ENCODE peak calls at places on chromosomes 2 and 18, in five cellular contexts. One of them, this sample, is unnamed.

GRCh38 chr2:233023007-233023760 is 9.3 kb upstream of the NEU2 start:
- DNase-seq in HCT116: no peak
- DNase-seq in A549: no peak
- DNase-seq in body of pancreas: no peak
- DNase-seq in endothelial cell of umbilical vein: no peak
- DNase-seq in this sample: no peak

GRCh38 chr2:36493221-36493620 is 104.7 kb downstream of the FEZ2 start:
- DNase-seq in A549: no peak
- DNase-seq in endothelial cell of umbilical vein: no peak
- DNase-seq in HCT116: no peak
- DNase-seq in body of pancreas: no peak
- DNase-seq in this sample: no peak

GRCh38 chr2:18496516-18496915 is 63.9 kb downstream of the RDH14 start:
- DNase-seq in HCT116: no peak
- DNase-seq in endothelial cell of umbilical vein: no peak
- DNase-seq in A549: no peak
- DNase-seq in body of pancreas: no peak
- DNase-seq in this sample: no peak

GRCh38 chr2:112483047-112483473 is 1.1 kb downstream of the TTL start:
- DNase-seq in HCT116: no peak
- DNase-seq in endothelial cell of umbilical vein: peak
- DNase-seq in body of pancreas: no peak
- DNase-seq in A549: peak
- DNase-seq in this sample: peak

GRCh38 chr2:50901510-50901909 is 130.4 kb downstream of the NRXN1 start:
- DNase-seq in HCT116: no peak
- DNase-seq in endothelial cell of umbilical vein: no peak
- DNase-seq in A549: no peak
- DNase-seq in body of pancreas: no peak
- DNase-seq in this sample: no peak

GRCh38 chr18:55844373-55844772 is 256.4 kb upstream of the TCF4 start:
- DNase-seq in body of pancreas: no peak
- DNase-seq in endothelial cell of umbilical vein: no peak
- DNase-seq in HCT116: no peak
- DNase-seq in A549: no peak
- DNase-seq in this sample: no peak

GRCh38 chr18:9535430-9535972 is 60.2 kb downstream of the RALBP1 start:
- DNase-seq in body of pancreas: no peak
- DNase-seq in A549: no peak
- DNase-seq in HCT116: no peak
- DNase-seq in endothelial cell of umbilical vein: no peak
- DNase-seq in this sample: no peak

GRCh38 chr2:181371782-181372292 is 85.3 kb upstream of the ITGA4 start:
- DNase-seq in HCT116: no peak
- DNase-seq in A549: no peak
- DNase-seq in body of pancreas: no peak
- DNase-seq in endothelial cell of umbilical vein: peak
- DNase-seq in this sample: no peak

GRCh38 chr2:150207979-150208378 is 279.5 kb downstream of the RND3 start:
- DNase-seq in body of pancreas: no peak
- DNase-seq in HCT116: no peak
- DNase-seq in endothelial cell of umbilical vein: peak
- DNase-seq in A549: no peak
- DNase-seq in this sample: no peak

GRCh38 chr2:74379851-74380789 is at the start of gene DCTN1:
- DNase-seq in body of pancreas: peak
- DNase-seq in endothelial cell of umbilical vein: peak
- DNase-seq in A549: peak
- DNase-seq in HCT116: no peak
- DNase-seq in this sample: peak

GRCh38 chr18:25236736-25237135 is 115.2 kb downstream of the ZNF521 start:
- DNase-seq in HCT116: no peak
- DNase-seq in body of pancreas: no peak
- DNase-seq in A549: no peak
- DNase-seq in endothelial cell of umbilical vein: no peak
- DNase-seq in this sample: no peak

GRCh38 chr2:134181219-134181618 is 72.7 kb upstream of the MGAT5 start:
- DNase-seq in body of pancreas: no peak
- DNase-seq in A549: no peak
- DNase-seq in endothelial cell of umbilical vein: no peak
- DNase-seq in HCT116: no peak
- DNase-seq in this sample: no peak

GRCh38 chr2:60641866-60642788 is 88.7 kb upstream of the BCL11A start:
- DNase-seq in HCT116: peak
- DNase-seq in endothelial cell of umbilical vein: peak
- DNase-seq in A549: peak
- DNase-seq in body of pancreas: peak
- DNase-seq in this sample: peak

GRCh38 chr18:49052891-49053644 is 102.3 kb upstream of the SMAD7 start:
- DNase-seq in endothelial cell of umbilical vein: no peak
- DNase-seq in body of pancreas: no peak
- DNase-seq in A549: no peak
- DNase-seq in HCT116: no peak
- DNase-seq in this sample: no peak

GRCh38 chr2:155546715-155547555 is 785.6 kb downstream of the NR4A2 start:
- DNase-seq in body of pancreas: no peak
- DNase-seq in A549: no peak
- DNase-seq in endothelial cell of umbilical vein: no peak
- DNase-seq in HCT116: no peak
- DNase-seq in this sample: no peak

GRCh38 chr2:20141056-20141762 is 83.7 kb downstream of the SDC1 start:
- DNase-seq in HCT116: peak
- DNase-seq in endothelial cell of umbilical vein: peak
- DNase-seq in body of pancreas: no peak
- DNase-seq in A549: peak
- DNase-seq in this sample: peak

GRCh38 chr2:201401815-201402214 is 44.7 kb upstream of the FLACC1 start:
- DNase-seq in endothelial cell of umbilical vein: no peak
- DNase-seq in HCT116: no peak
- DNase-seq in body of pancreas: no peak
- DNase-seq in A549: no peak
- DNase-seq in this sample: no peak

GRCh38 chr2:216696751-216697560 is 1.6 kb upstream of the IGFBP5 start:
- DNase-seq in endothelial cell of umbilical vein: peak
- DNase-seq in A549: peak
- DNase-seq in body of pancreas: no peak
- DNase-seq in HCT116: peak
- DNase-seq in this sample: peak

GRCh38 chr18:8142131-8142711 is 467.0 kb upstream of the RAB12 start:
- DNase-seq in HCT116: no peak
- DNase-seq in body of pancreas: no peak
- DNase-seq in A549: no peak
- DNase-seq in endothelial cell of umbilical vein: peak
- DNase-seq in this sample: no peak

GRCh38 chr2:146004470-146004869 is 1484.6 kb upstream of the ZEB2 start:
- DNase-seq in endothelial cell of umbilical vein: peak
- DNase-seq in body of pancreas: no peak
- DNase-seq in HCT116: no peak
- DNase-seq in A549: no peak
- DNase-seq in this sample: no peak

GRCh38 chr2:12010779-12011178 is 264.3 kb downstream of the LPIN1 start:
- DNase-seq in A549: no peak
- DNase-seq in body of pancreas: no peak
- DNase-seq in endothelial cell of umbilical vein: no peak
- DNase-seq in HCT116: no peak
- DNase-seq in this sample: no peak

GRCh38 chr2:64348386-64349142 is 105.4 kb upstream of the LGALSL start:
- DNase-seq in body of pancreas: no peak
- DNase-seq in endothelial cell of umbilical vein: no peak
- DNase-seq in A549: no peak
- DNase-seq in HCT116: no peak
- DNase-seq in this sample: no peak

GRCh38 chr2:185970148-185970852 is 231.7 kb downstream of the FSIP2 start:
- DNase-seq in body of pancreas: no peak
- DNase-seq in A549: no peak
- DNase-seq in endothelial cell of umbilical vein: peak
- DNase-seq in HCT116: no peak
- DNase-seq in this sample: no peak

GRCh38 chr2:201807452-201807980 is 1.2 kb downstream of the CDK15 start:
- DNase-seq in HCT116: no peak
- DNase-seq in A549: no peak
- DNase-seq in body of pancreas: no peak
- DNase-seq in endothelial cell of umbilical vein: no peak
- DNase-seq in this sample: no peak

GRCh38 chr2:10235099-10235908 is 67.4 kb upstream of the HPCAL1 start:
- DNase-seq in A549: no peak
- DNase-seq in HCT116: no peak
- DNase-seq in endothelial cell of umbilical vein: no peak
- DNase-seq in body of pancreas: no peak
- DNase-seq in this sample: no peak

GRCh38 chr2:64837116-64837704 is 152.0 kb upstream of the SLC1A4 start:
- DNase-seq in body of pancreas: no peak
- DNase-seq in endothelial cell of umbilical vein: no peak
- DNase-seq in HCT116: peak
- DNase-seq in A549: peak
- DNase-seq in this sample: no peak

GRCh38 chr2:62787381-62787780 is 81.9 kb downstream of the EHBP1 start:
- DNase-seq in A549: no peak
- DNase-seq in HCT116: no peak
- DNase-seq in endothelial cell of umbilical vein: peak
- DNase-seq in body of pancreas: no peak
- DNase-seq in this sample: no peak

GRCh38 chr18:75727479-75727878 is 300.0 kb upstream of the SMIM21 start:
- DNase-seq in A549: peak
- DNase-seq in HCT116: peak
- DNase-seq in body of pancreas: peak
- DNase-seq in endothelial cell of umbilical vein: no peak
- DNase-seq in this sample: peak

GRCh38 chr2:66885775-66886402 is 451.0 kb downstream of the MEIS1 start:
- DNase-seq in body of pancreas: no peak
- DNase-seq in endothelial cell of umbilical vein: no peak
- DNase-seq in HCT116: no peak
- DNase-seq in A549: no peak
- DNase-seq in this sample: no peak

GRCh38 chr2:30136729-30137444 is 9.9 kb upstream of the YPEL5 start:
- DNase-seq in body of pancreas: no peak
- DNase-seq in HCT116: no peak
- DNase-seq in endothelial cell of umbilical vein: peak
- DNase-seq in A549: no peak
- DNase-seq in this sample: no peak

GRCh38 chr2:185894223-185894622 is 155.6 kb downstream of the FSIP2 start:
- DNase-seq in endothelial cell of umbilical vein: no peak
- DNase-seq in body of pancreas: no peak
- DNase-seq in A549: no peak
- DNase-seq in HCT116: no peak
- DNase-seq in this sample: no peak

GRCh38 chr18:48957136-48957535 is 6.4 kb upstream of the SMAD7 start:
- DNase-seq in HCT116: no peak
- DNase-seq in A549: no peak
- DNase-seq in body of pancreas: no peak
- DNase-seq in endothelial cell of umbilical vein: no peak
- DNase-seq in this sample: no peak

GRCh38 chr2:235521844-235522243 is 28.0 kb downstream of the AGAP1 start:
- DNase-seq in HCT116: no peak
- DNase-seq in A549: no peak
- DNase-seq in body of pancreas: no peak
- DNase-seq in endothelial cell of umbilical vein: no peak
- DNase-seq in this sample: no peak

GRCh38 chr2:70715161-70715985 is 52.6 kb downstream of the ADD2 start:
- DNase-seq in body of pancreas: no peak
- DNase-seq in endothelial cell of umbilical vein: no peak
- DNase-seq in A549: no peak
- DNase-seq in HCT116: no peak
- DNase-seq in this sample: no peak

GRCh38 chr18:47930844-47931706 is 616 bp upstream of the SMAD2 start:
- DNase-seq in A549: peak
- DNase-seq in HCT116: peak
- DNase-seq in endothelial cell of umbilical vein: peak
- DNase-seq in body of pancreas: peak
- DNase-seq in this sample: peak
- TF ChIP-seq POLR2A in A549: peak
- TF ChIP-seq POLR2A in HCT116: no peak
- TF ChIP-seq POLR2A in endothelial cell of umbilical vein: no peak
- TF ChIP-seq POLR2A in body of pancreas: peak
- TF ChIP-seq POLR2A in this sample: peak

DNA sequence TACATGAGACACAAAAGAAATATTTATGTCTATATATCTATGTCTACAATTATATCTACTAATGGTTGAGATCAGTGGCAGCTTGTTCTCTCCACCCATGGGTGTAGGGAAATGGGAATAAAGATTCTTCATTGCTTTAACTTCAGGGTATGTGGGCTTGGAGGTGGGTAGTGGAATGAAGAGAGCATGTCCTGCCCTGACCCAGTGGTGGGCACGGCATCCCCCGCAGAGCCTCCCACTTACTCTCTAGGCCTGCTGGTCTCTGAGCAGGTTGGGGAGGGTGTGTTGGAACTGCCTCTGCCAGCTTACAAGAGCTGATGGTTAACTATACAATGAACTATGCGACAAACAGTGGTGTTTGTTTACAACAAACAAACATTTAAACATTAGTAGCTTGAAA is 152.5 kb upstream of the SKOR2 start:
- DNase-seq in A549: no peak
- DNase-seq in endothelial cell of umbilical vein: no peak
- DNase-seq in HCT116: no peak
- DNase-seq in body of pancreas: no peak
- DNase-seq in this sample: no peak
- H3K4me3 ChIP-seq in A549: no peak
- H3K4me3 ChIP-seq in endothelial cell of umbilical vein: no peak
- H3K4me3 ChIP-seq in HCT116: no peak
- H3K4me3 ChIP-seq in body of pancreas: no peak
- H3K4me3 ChIP-seq in this sample: no peak

GRCh38 chr18:22981274-22982133 is 48.4 kb downstream of the RBBP8 start:
- DNase-seq in body of pancreas: no peak
- DNase-seq in HCT116: no peak
- DNase-seq in endothelial cell of umbilical vein: no peak
- DNase-seq in A549: no peak
- DNase-seq in this sample: no peak
- TF ChIP-seq POLR2A in body of pancreas: no peak
- TF ChIP-seq POLR2A in HCT116: no peak
- TF ChIP-seq POLR2A in endothelial cell of umbilical vein: no peak
- TF ChIP-seq POLR2A in A549: no peak
- TF ChIP-seq POLR2A in this sample: no peak

GRCh38 chr18:36309436-36310391 is 12.2 kb downstream of the FHOD3 start:
- DNase-seq in body of pancreas: no peak
- DNase-seq in A549: peak
- DNase-seq in endothelial cell of umbilical vein: peak
- DNase-seq in HCT116: peak
- DNase-seq in this sample: no peak
- H3K4me3 ChIP-seq in body of pancreas: no peak
- H3K4me3 ChIP-seq in A549: no peak
- H3K4me3 ChIP-seq in endothelial cell of umbilical vein: no peak
- H3K4me3 ChIP-seq in HCT116: peak
- H3K4me3 ChIP-seq in this sample: no peak

DNA sequence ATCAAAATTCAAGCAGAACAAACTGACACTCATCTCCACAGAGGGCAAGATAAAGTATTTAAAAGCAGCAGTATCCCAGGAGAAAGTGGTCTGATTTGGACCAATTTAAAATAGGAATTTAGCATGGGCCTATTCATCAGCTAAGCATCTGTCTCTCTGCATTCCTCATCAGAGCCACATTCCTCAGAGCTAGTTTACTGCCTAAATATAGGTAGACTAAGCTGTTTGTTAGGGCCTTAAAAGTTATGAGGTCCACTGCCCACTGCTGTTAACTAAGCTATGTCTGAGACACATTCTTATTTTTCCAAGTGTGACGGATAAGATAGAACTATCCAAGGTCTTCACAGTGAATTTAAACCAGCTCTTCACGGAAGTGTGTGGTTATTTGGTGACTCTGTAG is 17.6 kb downstream of the NEB start:
- DNase-seq in HCT116: no peak
- DNase-seq in A549: no peak
- DNase-seq in endothelial cell of umbilical vein: no peak
- DNase-seq in body of pancreas: no peak
- DNase-seq in this sample: no peak
- TF ChIP-seq POLR2A in HCT116: no peak
- TF ChIP-seq POLR2A in A549: no peak
- TF ChIP-seq POLR2A in endothelial cell of umbilical vein: no peak
- TF ChIP-seq POLR2A in body of pancreas: no peak
- TF ChIP-seq POLR2A in this sample: no peak

This sample was measured in thyroid gland.